ENCODE peak calls at places on chromosomes 5 and 9, in seven cellular contexts. One of them, this sample, is unnamed.

GRCh38 chr9:20353931-20354652 is 268.2 kb downstream of the MLLT3 start:
- DNase-seq in HepG2: no peak
- DNase-seq in OCI-LY7: no peak
- DNase-seq in CD8-positive, alpha-beta T cell: no peak
- DNase-seq in gastrocnemius medialis: no peak
- DNase-seq in astrocyte: no peak
- DNase-seq in AG04450: no peak
- DNase-seq in this sample: no peak

GRCh38 chr9:134391319-134392231 is 65.3 kb downstream of the RXRA start:
- DNase-seq in CD8-positive, alpha-beta T cell: peak; percentile 51
- DNase-seq in gastrocnemius medialis: no peak
- DNase-seq in astrocyte: no peak
- DNase-seq in OCI-LY7: no peak
- DNase-seq in AG04450: no peak
- DNase-seq in HepG2: no peak
- DNase-seq in this sample: no peak

GRCh38 chr9:130756460-130757152 is 63.0 kb downstream of the EXOSC2 start:
- DNase-seq in OCI-LY7: no peak
- DNase-seq in astrocyte: no peak
- DNase-seq in CD8-positive, alpha-beta T cell: no peak
- DNase-seq in gastrocnemius medialis: no peak
- DNase-seq in HepG2: no peak
- DNase-seq in AG04450: no peak
- DNase-seq in this sample: no peak

GRCh38 chr9:110078626-110079025 is 129.3 kb downstream of the C9orf152 start:
- DNase-seq in AG04450: no peak
- DNase-seq in gastrocnemius medialis: no peak
- DNase-seq in astrocyte: no peak
- DNase-seq in CD8-positive, alpha-beta T cell: no peak
- DNase-seq in OCI-LY7: no peak
- DNase-seq in HepG2: no peak
- DNase-seq in this sample: no peak

GRCh38 chr5:19987594-19988345 is at the start of gene CDH18:
- DNase-seq in OCI-LY7: no peak
- DNase-seq in HepG2: no peak
- DNase-seq in gastrocnemius medialis: peak; percentile 13
- DNase-seq in AG04450: peak; percentile 6
- DNase-seq in CD8-positive, alpha-beta T cell: no peak
- DNase-seq in astrocyte: peak; percentile 55
- DNase-seq in this sample: peak; percentile 93

GRCh38 chr9:88398016-88398415 is 9.8 kb downstream of the SPIN1 start:
- DNase-seq in AG04450: no peak
- DNase-seq in gastrocnemius medialis: no peak
- DNase-seq in HepG2: no peak
- DNase-seq in CD8-positive, alpha-beta T cell: no peak
- DNase-seq in astrocyte: no peak
- DNase-seq in OCI-LY7: no peak
- DNase-seq in this sample: no peak

GRCh38 chr9:95854386-95855015 is 21.0 kb upstream of the ERCC6L2 start:
- DNase-seq in gastrocnemius medialis: no peak
- DNase-seq in CD8-positive, alpha-beta T cell: no peak
- DNase-seq in AG04450: peak; percentile 20
- DNase-seq in astrocyte: peak; percentile 78
- DNase-seq in OCI-LY7: no peak
- DNase-seq in HepG2: no peak
- DNase-seq in this sample: no peak

GRCh38 chr5:140632366-140633080 is 452 bp downstream of the CD14 start:
- DNase-seq in CD8-positive, alpha-beta T cell: peak; percentile 20
- DNase-seq in astrocyte: peak; percentile 59
- DNase-seq in gastrocnemius medialis: peak; percentile 66
- DNase-seq in AG04450: no peak
- DNase-seq in OCI-LY7: no peak
- DNase-seq in HepG2: no peak
- DNase-seq in this sample: peak; percentile 73

GRCh38 chr5:107165296-107165695 is 505.4 kb downstream of the EFNA5 start:
- DNase-seq in gastrocnemius medialis: no peak
- DNase-seq in OCI-LY7: no peak
- DNase-seq in AG04450: no peak
- DNase-seq in astrocyte: no peak
- DNase-seq in HepG2: no peak
- DNase-seq in CD8-positive, alpha-beta T cell: no peak
- DNase-seq in this sample: no peak

GRCh38 chr5:68067353-68067752 is 148.2 kb upstream of the PIK3R1 start:
- DNase-seq in OCI-LY7: no peak
- DNase-seq in astrocyte: no peak
- DNase-seq in gastrocnemius medialis: no peak
- DNase-seq in CD8-positive, alpha-beta T cell: no peak
- DNase-seq in AG04450: no peak
- DNase-seq in HepG2: no peak
- DNase-seq in this sample: no peak

GRCh38 chr9:111153973-111154590 is 115.8 kb upstream of the LPAR1 start:
- DNase-seq in OCI-LY7: no peak
- DNase-seq in AG04450: no peak
- DNase-seq in HepG2: no peak
- DNase-seq in CD8-positive, alpha-beta T cell: no peak
- DNase-seq in astrocyte: peak; percentile 68
- DNase-seq in gastrocnemius medialis: no peak
- DNase-seq in this sample: no peak

GRCh38 chr5:129461816-129462396 is 1.8 kb downstream of the ADAMTS19 start:
- DNase-seq in OCI-LY7: no peak
- DNase-seq in HepG2: no peak
- DNase-seq in CD8-positive, alpha-beta T cell: no peak
- DNase-seq in astrocyte: no peak
- DNase-seq in gastrocnemius medialis: no peak
- DNase-seq in AG04450: no peak
- DNase-seq in this sample: no peak

DNA sequence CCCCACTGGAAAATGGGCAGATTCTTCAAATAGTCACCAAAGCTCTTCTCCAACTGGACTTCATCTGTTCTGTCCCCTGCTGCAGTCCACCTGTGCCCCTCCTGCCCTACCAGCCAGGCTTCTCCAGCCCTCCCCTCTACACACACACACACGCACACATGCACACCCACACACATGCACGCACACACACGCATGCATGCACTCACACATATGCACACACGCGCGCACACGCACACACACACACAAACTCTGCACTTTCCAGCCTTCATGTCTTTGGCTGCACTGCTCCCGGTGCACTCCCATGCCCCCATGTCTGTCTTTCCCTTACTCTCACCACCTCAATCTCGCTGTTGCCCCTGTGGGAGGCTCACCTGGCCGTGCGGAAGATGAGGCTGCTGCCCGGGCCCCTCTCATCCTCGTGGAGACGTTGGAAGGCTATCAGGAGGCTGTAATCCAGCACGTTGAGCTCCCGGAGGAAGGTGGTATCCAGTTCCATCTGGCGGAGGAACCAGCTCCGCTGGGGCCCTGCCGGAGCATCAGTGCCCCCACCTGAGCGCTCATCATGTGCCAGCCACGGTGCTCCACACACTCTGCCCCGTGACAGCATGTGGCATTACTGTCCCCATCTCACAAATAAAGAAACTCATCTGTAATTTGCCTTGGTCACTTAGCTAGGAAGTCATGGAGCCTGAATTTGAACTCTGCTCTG is 5.7 kb downstream of the PIP5KL1 start:
- DNase-seq in CD8-positive, alpha-beta T cell: no peak
- DNase-seq in astrocyte: no peak
- DNase-seq in HepG2: no peak
- DNase-seq in AG04450: no peak
- DNase-seq in OCI-LY7: no peak
- DNase-seq in gastrocnemius medialis: no peak
- DNase-seq in this sample: no peak
- TF ChIP-seq CTCF in CD8-positive, alpha-beta T cell: no peak
- TF ChIP-seq CTCF in astrocyte: no peak
- TF ChIP-seq CTCF in HepG2: no peak
- TF ChIP-seq CTCF in AG04450: no peak
- TF ChIP-seq CTCF in OCI-LY7: no peak
- TF ChIP-seq CTCF in gastrocnemius medialis: no peak
- TF ChIP-seq CTCF in this sample: no peak

GRCh38 chr5:178348356-178349146 is 115.9 kb upstream of the PHYKPL start:
- DNase-seq in gastrocnemius medialis: no peak
- DNase-seq in OCI-LY7: no peak
- DNase-seq in HepG2: no peak
- DNase-seq in CD8-positive, alpha-beta T cell: no peak
- DNase-seq in astrocyte: no peak
- DNase-seq in AG04450: no peak
- DNase-seq in this sample: no peak
- H3K27ac ChIP-seq in gastrocnemius medialis: no peak overlapping the region
- H3K27ac ChIP-seq in OCI-LY7: no peak overlapping the region
- H3K27ac ChIP-seq in HepG2: no peak overlapping the region
- H3K27ac ChIP-seq in CD8-positive, alpha-beta T cell: no peak overlapping the region
- H3K27ac ChIP-seq in astrocyte: no peak overlapping the region
- H3K27ac ChIP-seq in AG04450: no peak overlapping the region
- H3K27ac ChIP-seq in this sample: no peak overlapping the region

GRCh38 chr5:77630246-77631165 is 8.0 kb downstream of the OTP start:
- DNase-seq in OCI-LY7: no peak
- DNase-seq in astrocyte: no peak
- DNase-seq in HepG2: peak; percentile 33
- DNase-seq in AG04450: no peak
- DNase-seq in gastrocnemius medialis: no peak
- DNase-seq in CD8-positive, alpha-beta T cell: no peak
- DNase-seq in this sample: no peak
- TF ChIP-seq CTCF in OCI-LY7: no peak
- TF ChIP-seq CTCF in astrocyte: no peak
- TF ChIP-seq CTCF in HepG2: peak; percentile 22
- TF ChIP-seq CTCF in AG04450: no peak
- TF ChIP-seq CTCF in gastrocnemius medialis: no peak
- TF ChIP-seq CTCF in CD8-positive, alpha-beta T cell: no peak
- TF ChIP-seq CTCF in this sample: no peak

DNA sequence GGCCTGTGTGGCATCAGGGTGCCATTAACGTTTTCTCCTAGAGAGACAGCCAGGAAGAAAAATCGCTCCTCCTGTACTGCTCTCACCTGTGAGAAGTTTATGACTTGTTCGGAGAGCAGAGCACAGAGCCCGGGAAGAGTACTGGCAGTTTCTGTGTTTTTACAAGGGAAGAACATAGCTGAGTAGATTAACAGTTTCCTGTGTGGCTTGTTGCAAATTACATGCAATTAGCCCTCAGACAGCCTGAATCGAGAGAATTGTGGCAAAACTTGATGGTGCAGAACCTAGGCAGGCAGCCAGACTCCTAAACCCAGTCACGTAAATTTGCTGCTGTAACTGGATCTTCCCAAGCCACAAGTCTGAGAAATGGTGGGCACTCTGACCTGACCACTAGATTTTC is 32.1 kb downstream of the PRKACG start:
- DNase-seq in CD8-positive, alpha-beta T cell: no peak
- DNase-seq in HepG2: no peak
- DNase-seq in astrocyte: no peak
- DNase-seq in AG04450: no peak
- DNase-seq in gastrocnemius medialis: no peak
- DNase-seq in OCI-LY7: peak; percentile 42
- DNase-seq in this sample: no peak
- H3K27ac ChIP-seq in CD8-positive, alpha-beta T cell: no peak overlapping the region
- H3K27ac ChIP-seq in HepG2: no peak overlapping the region
- H3K27ac ChIP-seq in astrocyte: no peak overlapping the region
- H3K27ac ChIP-seq in AG04450: no peak overlapping the region
- H3K27ac ChIP-seq in gastrocnemius medialis: no peak overlapping the region
- H3K27ac ChIP-seq in OCI-LY7: peak overlapping the region; percentile 20
- H3K27ac ChIP-seq in this sample: no peak overlapping the region

GRCh38 chr5:124022966-124023365 is 511.0 kb downstream of the CSNK1G3 start:
- DNase-seq in OCI-LY7: no peak
- DNase-seq in CD8-positive, alpha-beta T cell: no peak
- DNase-seq in astrocyte: no peak
- DNase-seq in gastrocnemius medialis: no peak
- DNase-seq in AG04450: no peak
- DNase-seq in HepG2: no peak
- DNase-seq in this sample: no peak

GRCh38 chr5:124025306-124025705 is 513.3 kb downstream of the CSNK1G3 start:
- DNase-seq in gastrocnemius medialis: no peak
- DNase-seq in OCI-LY7: no peak
- DNase-seq in HepG2: no peak
- DNase-seq in AG04450: no peak
- DNase-seq in CD8-positive, alpha-beta T cell: no peak
- DNase-seq in astrocyte: no peak
- DNase-seq in this sample: no peak

GRCh38 chr5:124021066-124021641 is 509.2 kb downstream of the CSNK1G3 start:
- DNase-seq in AG04450: no peak
- DNase-seq in gastrocnemius medialis: no peak
- DNase-seq in astrocyte: no peak
- DNase-seq in CD8-positive, alpha-beta T cell: no peak
- DNase-seq in OCI-LY7: no peak
- DNase-seq in HepG2: no peak
- DNase-seq in this sample: no peak
- TF ChIP-seq CTCF in AG04450: no peak
- TF ChIP-seq CTCF in gastrocnemius medialis: no peak
- TF ChIP-seq CTCF in astrocyte: peak; percentile 8
- TF ChIP-seq CTCF in CD8-positive, alpha-beta T cell: no peak
- TF ChIP-seq CTCF in OCI-LY7: peak; percentile 57
- TF ChIP-seq CTCF in HepG2: no peak
- TF ChIP-seq CTCF in this sample: no peak

DNA sequence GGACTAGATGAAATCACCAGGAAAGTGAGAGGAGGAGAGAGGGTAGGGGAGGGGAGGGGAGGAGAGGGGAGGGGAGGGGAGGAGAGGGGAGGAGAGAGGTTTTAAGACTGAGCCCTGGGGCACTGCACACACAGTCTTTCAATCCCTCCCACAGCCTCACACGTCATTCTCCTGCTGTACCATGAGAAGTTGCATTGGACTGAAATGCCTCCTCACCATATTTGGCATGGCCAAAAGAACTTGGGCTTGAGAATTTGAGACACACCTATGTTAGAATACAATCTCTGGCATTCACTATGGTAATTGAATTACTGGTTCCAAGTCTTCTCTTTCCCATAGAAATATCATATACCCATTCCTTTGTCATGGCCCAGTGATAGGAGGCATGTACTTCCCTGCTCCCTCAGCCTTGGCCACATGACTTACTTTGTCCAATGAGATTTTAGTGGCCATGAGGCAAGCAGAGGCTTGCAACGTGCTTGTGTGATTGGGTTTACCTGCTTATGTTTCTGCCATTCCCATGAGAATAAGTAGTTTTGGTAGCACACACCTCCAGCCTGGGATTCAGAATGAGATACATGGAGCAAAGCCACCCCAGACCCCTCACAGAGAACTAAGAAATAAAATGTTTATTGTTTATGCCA is 133.3 kb upstream of the SMARCA2 start:
- DNase-seq in AG04450: no peak
- DNase-seq in HepG2: no peak
- DNase-seq in CD8-positive, alpha-beta T cell: no peak
- DNase-seq in astrocyte: no peak
- DNase-seq in gastrocnemius medialis: no peak
- DNase-seq in OCI-LY7: no peak
- DNase-seq in this sample: no peak
- H3K27ac ChIP-seq in AG04450: no peak overlapping the region
- H3K27ac ChIP-seq in HepG2: no peak overlapping the region
- H3K27ac ChIP-seq in CD8-positive, alpha-beta T cell: no peak overlapping the region
- H3K27ac ChIP-seq in astrocyte: no peak overlapping the region
- H3K27ac ChIP-seq in gastrocnemius medialis: no peak overlapping the region
- H3K27ac ChIP-seq in OCI-LY7: no peak overlapping the region
- H3K27ac ChIP-seq in this sample: no peak overlapping the region

This sample was measured in dorsolateral prefrontal cortex.